ENCODE peak calls at places on chromosome 11, in eight cellular contexts. W, I, Q, V, R, C, S and K are unnamed samples.

GRCh38 chr11:14565845-14566244 is 45.7 kb upstream of the PSMA1 start:
- DNase-seq in W (no peak), I (no peak), Q (no peak), V (no peak), R (no peak), C (no peak), S (no peak), K (no peak)

GRCh38 chr11:120568572-120569307 is 57.2 kb downstream of the GRIK4 start:
- DNase-seq in W (no peak), I (no peak), Q (no peak), V (no peak), R (no peak), C (no peak), S (no peak), K (no peak)

GRCh38 chr11:108498816-108499408 is 728 bp upstream of the POGLUT3 start:
- DNase-seq in W (no peak), I (peak; percentile 31), Q (no peak), V (no peak), R (no peak), C (no peak), S (no peak), K (no peak)

GRCh38 chr11:67482275-67482735 is 521 bp upstream of the AIP start:
- DNase-seq in W (no peak), I (no peak), Q (no peak), V (no peak), R (no peak), C (no peak), S (no peak), K (peak; percentile 44)

GRCh38 chr11:34034053-34034452 is 17.5 kb upstream of the CAPRIN1 start:
- DNase-seq in W (no peak), I (no peak), Q (no peak), V (no peak), R (no peak), C (no peak), S (no peak), K (no peak)

GRCh38 chr11:117062503-117062902 is 35.7 kb downstream of the SIK3 start:
- DNase-seq in W (no peak), I (no peak), Q (no peak), V (no peak), R (no peak), C (no peak), S (no peak), K (peak; percentile 18)

GRCh38 chr11:56910785-56911184 is 77.9 kb upstream of the OR5AK2 start:
- DNase-seq in W (no peak), I (no peak), Q (no peak), V (no peak), R (no peak), C (no peak), S (no peak), K (no peak)

GRCh38 chr11:95108159-95108611 is 18.5 kb downstream of the ENDOD1 start:
- DNase-seq in W (peak; percentile 40), I (no peak), Q (no peak), V (no peak), R (no peak), C (no peak), S (peak; percentile 65), K (no peak)

GRCh38 chr11:8832571-8833260 is 78.3 kb upstream of the AKIP1 start:
- DNase-seq in W (peak; percentile 95), I (no peak), Q (no peak), V (no peak), R (no peak), C (no peak), S (no peak), K (peak; percentile 91)

GRCh38 chr11:126308271-126308671 is 4.4 kb downstream of the DCPS start:
- DNase-seq in W (no peak), I (no peak), Q (no peak), V (no peak), R (no peak), C (no peak), S (no peak), K (no peak)

GRCh38 chr11:19895776-19896175 is 183.1 kb downstream of the NAV2 start:
- DNase-seq in W (no peak), I (no peak), Q (no peak), V (no peak), R (peak; percentile 44), C (no peak), S (no peak), K (no peak)